ENCODE peak calls at places on chromosomes 5 and 9, in nine cellular contexts. R, D, I, N, K, O, U, S and A are unnamed samples.

GRCh38 chr9:89247431-89248370 is 63.3 kb upstream of the CKS2 start:
- DNase-seq in U (no peak), R (no peak), K (no peak), N (no peak), D (no peak), O (peak; percentile 89), S (no peak), I (no peak), A (peak; percentile 2)

GRCh38 chr9:136728548-136729123 is 14.1 kb downstream of the LCN10 start:
- DNase-seq in I (no peak), N (no peak), K (no peak), D (peak; percentile 52), R (peak; percentile 62), U (no peak), O (peak; percentile 64), S (no peak), A (peak; percentile 30)

GRCh38 chr5:139051392-139051791 is 146.8 kb downstream of the SIL1 start:
- DNase-seq in S (no peak), D (no peak), U (no peak), I (no peak), O (no peak), K (no peak), R (peak; percentile 11), N (peak; percentile 39), A (peak; percentile 17)

GRCh38 chr9:135343733-135344522 is 135.7 kb upstream of the PPP1R26 start:
- DNase-seq in S (peak; percentile 42), D (peak; percentile 97), R (peak; percentile 48), I (no peak), O (peak; percentile 47), K (peak; percentile 4), N (peak; percentile 56), U (peak; percentile 63), A (no peak)

GRCh38 chr9:23590601-23591000 is 235.4 kb downstream of the ELAVL2 start:
- DNase-seq in O (peak; percentile 23), I (no peak), S (no peak), D (no peak), N (no peak), U (no peak), R (no peak), K (no peak), A (peak; percentile 17)

GRCh38 chr5:160269017-160269416 is 39.7 kb downstream of the FABP6 start:
- DNase-seq in U (peak; percentile 92), I (no peak), K (no peak), D (peak; percentile 49), N (peak; percentile 66), O (no peak), R (peak; percentile 20), S (peak; percentile 75), A (peak; percentile 70)

GRCh38 chr5:60208681-60209080 is 315.2 kb upstream of the PDE4D start:
- DNase-seq in U (no peak), S (no peak), N (no peak), K (no peak), O (no peak), D (no peak), I (no peak), R (no peak), A (no peak)

GRCh38 chr9:114385412-114386181 is 2.2 kb downstream of the AKNA start:
- DNase-seq in R (no peak), K (peak; percentile 94), S (peak; percentile 81), D (peak; percentile 56), U (peak; percentile 71), I (peak; percentile 85), N (peak; percentile 74), O (peak; percentile 80), A (peak; percentile 86)

GRCh38 chr9:89808076-89808701 is 203.4 kb downstream of the GADD45G start:
- DNase-seq in N (no peak), I (no peak), R (peak; percentile 88), O (no peak), U (no peak), K (no peak), S (no peak), D (no peak), A (peak; percentile 51)

GRCh38 chr5:120730214-120730613 is 266.1 kb downstream of the PRR16 start:
- DNase-seq in S (no peak), D (no peak), I (no peak), U (no peak), R (no peak), N (no peak), K (no peak), O (no peak), A (no peak)

GRCh38 chr5:1437452-1437851 is 7.8 kb downstream of the SLC6A3 start:
- DNase-seq in O (peak; percentile 58), U (no peak), N (peak; percentile 41), I (no peak), D (peak; percentile 45), K (no peak), S (no peak), R (peak; percentile 71), A (no peak)